ENCODE peak calls at places on chromosomes 1 and 21, in eight cellular contexts. J, W, B, O, V, U, N and D are unnamed samples.

GRCh38 chr1:6099297-6099696 is 53.6 kb downstream of the KCNAB2 start:
- DNase-seq in N (no peak), J (no peak), U (no peak), V (no peak), B (no peak), O (no peak), W (no peak), D (no peak)

GRCh38 chr1:54596756-54597155 is 26.6 kb downstream of the FAM151A start:
- DNase-seq in J (no peak), U (no peak), N (no peak), W (no peak), B (no peak), V (no peak), O (no peak), D (no peak)

GRCh38 chr1:91846007-91846620 is 39.8 kb downstream of the TGFBR3 start:
- DNase-seq in V (peak), N (no peak), B (peak), U (peak), W (peak), O (peak), J (no peak), D (no peak)

GRCh38 chr21:34807881-34808568 is 139.2 kb downstream of the CLIC6 start:
- DNase-seq in N (peak), J (no peak), W (peak), U (no peak), O (peak), B (no peak), V (peak), D (no peak)

GRCh38 chr1:204130178-204130577 is 21.7 kb downstream of the ETNK2 start:
- DNase-seq in V (no peak), B (no peak), U (peak), O (peak), W (peak), J (no peak), N (no peak), D (no peak)

GRCh38 chr1:150371110-150371509 is 7.2 kb downstream of the RPRD2 start:
- DNase-seq in O (no peak), B (no peak), N (no peak), J (no peak), V (no peak), U (no peak), W (no peak), D (no peak)

GRCh38 chr1:234969630-234970370 is 158.8 kb downstream of the TOMM20 start:
- DNase-seq in B (no peak), N (peak), J (no peak), U (peak), W (peak), O (peak), V (no peak), D (no peak)

GRCh38 chr1:222880586-222880985 is 65.7 kb downstream of the DISP1 start:
- DNase-seq in W (no peak), O (no peak), J (no peak), B (no peak), V (no peak), U (no peak), N (peak), D (no peak)

GRCh38 chr1:156923565-156924477 is 3.4 kb downstream of the LRRC71 start:
- DNase-seq in J (no peak), N (no peak), U (no peak), O (no peak), V (no peak), W (no peak), B (no peak), D (no peak)

GRCh38 chr1:32336963-32337675 is 1.1 kb upstream of the MARCKSL1 start:
- DNase-seq in B (peak), V (no peak), W (peak), U (no peak), N (peak), O (no peak), J (no peak), D (peak)

GRCh38 chr1:178998295-178998694 is 27.4 kb upstream of the FAM20B start:
- DNase-seq in V (no peak), U (no peak), N (no peak), W (no peak), O (no peak), J (no peak), B (no peak), D (no peak)

GRCh38 chr1:64525116-64525686 is 55.3 kb downstream of the CACHD1 start:
- DNase-seq in U (no peak), N (no peak), J (no peak), B (no peak), W (no peak), V (no peak), O (no peak), D (no peak)

GRCh38 chr1:43584203-43584602 is 53.5 kb downstream of the PTPRF start:
- DNase-seq in O (no peak), V (no peak), W (no peak), B (no peak), J (no peak), U (no peak), N (no peak), D (no peak)

GRCh38 chr1:233081686-233082085 is 131.3 kb downstream of the NTPCR start:
- DNase-seq in V (no peak), U (no peak), W (no peak), N (no peak), O (peak), J (no peak), B (no peak), D (no peak)

GRCh38 chr1:89942825-89943658 is 51.9 kb upstream of the ZNF326 start:
- DNase-seq in N (no peak), O (peak), J (no peak), V (no peak), U (no peak), B (no peak), W (no peak), D (no peak)

GRCh38 chr1:182600036-182600713 is 4.0 kb downstream of the RGS16 start:
- DNase-seq in W (no peak), V (no peak), B (no peak), J (no peak), N (no peak), U (no peak), O (no peak), D (no peak)

GRCh38 chr1:234000557-234001081 is 96.1 kb downstream of the SLC35F3 start:
- DNase-seq in U (no peak), N (no peak), J (no peak), V (no peak), W (no peak), B (no peak), O (no peak), D (no peak)

GRCh38 chr1:186057086-186057485 is 318.0 kb downstream of the TPR start:
- DNase-seq in V (no peak), B (no peak), J (no peak), U (no peak), O (no peak), W (no peak), N (no peak), D (no peak)
- TF ChIP-seq POLR2A in V (no peak), B (no peak), J (no peak), U (no peak), O (no peak), W (no peak), N (no peak), D (no peak)

DNA sequence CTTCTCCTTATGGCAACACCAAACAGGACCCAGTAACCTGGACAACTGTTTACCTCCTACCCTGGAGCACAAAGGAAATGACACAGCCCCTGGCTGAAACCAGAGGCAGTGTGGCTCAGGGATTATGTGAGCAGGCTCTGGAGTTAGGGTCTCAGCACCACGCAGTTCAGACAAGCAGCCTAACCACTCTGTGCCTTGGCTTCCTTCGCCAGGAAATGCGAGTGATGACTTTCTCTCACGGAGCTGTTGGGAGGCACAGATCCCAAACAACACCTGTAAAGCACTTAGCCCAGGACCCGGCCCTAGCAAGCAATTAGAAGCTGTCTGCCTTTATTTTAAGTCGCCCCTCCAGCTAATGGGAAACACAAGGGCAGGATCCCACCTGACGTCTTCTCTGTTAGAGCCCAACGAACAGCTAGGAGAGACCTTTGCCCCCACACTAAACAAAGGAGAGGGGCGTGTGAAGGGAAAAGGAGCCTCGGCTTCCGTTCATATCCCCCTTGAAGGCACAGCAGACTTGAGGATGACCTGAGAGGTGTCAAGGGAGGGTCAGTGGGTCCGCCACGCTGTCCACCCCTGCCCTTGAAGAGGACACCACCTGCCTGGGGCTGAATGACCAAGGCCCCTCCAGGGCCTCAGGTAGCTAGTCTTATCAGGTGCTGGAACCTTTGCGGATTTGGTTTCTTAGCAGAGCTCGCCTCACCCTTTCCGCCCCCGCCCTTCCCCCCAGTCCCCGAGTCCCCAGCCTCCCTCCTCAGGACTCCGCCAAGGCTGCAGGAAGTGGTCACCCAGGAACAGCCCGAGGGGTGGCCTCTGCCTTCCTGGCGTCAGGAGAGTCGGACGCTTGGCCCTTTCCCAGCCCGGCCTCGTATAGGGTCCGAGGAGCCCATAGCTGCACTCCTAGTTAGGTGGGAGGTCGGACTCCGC is 836 bp downstream of the TMEM63A start:
- DNase-seq in V (peak), B (peak), W (peak), N (peak), J (no peak), O (peak), U (peak), D (peak)
- TF ChIP-seq POLR2A in V (no peak), B (no peak), W (no peak), N (peak), J (no peak), O (no peak), U (no peak), D (no peak)

DNA sequence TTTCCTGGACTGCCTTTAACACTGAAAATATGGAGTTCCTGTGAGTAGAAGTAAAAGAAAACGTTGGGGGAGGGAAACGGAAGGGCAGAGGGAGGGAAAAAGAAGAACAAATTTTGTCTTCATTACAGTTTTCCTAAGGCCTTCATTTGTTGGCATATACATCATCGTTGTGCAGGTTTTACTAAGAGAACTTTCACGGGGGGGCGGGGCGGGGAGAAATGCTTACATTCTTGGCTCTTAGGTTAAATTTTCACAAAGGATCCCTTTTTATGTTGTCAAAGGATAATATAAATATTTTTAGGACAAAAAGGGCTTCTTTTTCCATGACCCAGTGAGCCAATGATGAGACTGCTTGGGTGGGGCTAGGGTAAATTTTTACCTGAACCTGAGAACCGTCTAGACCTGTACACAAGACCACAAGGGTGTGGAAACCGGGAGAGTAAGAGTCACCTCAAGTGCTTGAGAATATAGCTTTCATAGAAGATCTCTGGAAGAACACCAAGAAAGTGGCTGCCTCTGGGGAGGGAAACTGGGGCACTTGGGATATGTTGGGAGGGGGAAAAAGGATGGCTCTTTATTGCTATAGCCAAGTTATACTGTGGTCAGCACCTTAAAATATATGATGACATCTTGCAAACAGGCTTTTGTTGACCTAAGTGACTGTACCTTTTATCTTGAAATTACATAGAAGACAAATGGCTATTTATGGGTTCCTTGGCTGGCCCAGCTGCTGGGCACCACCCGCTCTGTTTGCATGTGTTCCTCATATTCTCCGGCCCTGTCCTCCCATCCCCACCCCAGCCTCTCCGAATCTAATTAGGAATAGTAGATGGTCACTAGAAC is 2.0 kb upstream of the UTP25 start:
- DNase-seq in V (no peak), O (no peak), U (no peak), J (no peak), B (no peak), W (no peak), N (no peak), D (no peak)
- TF ChIP-seq POLR2A in V (no peak), O (no peak), U (no peak), J (no peak), B (no peak), W (no peak), N (no peak), D (no peak)

DNA sequence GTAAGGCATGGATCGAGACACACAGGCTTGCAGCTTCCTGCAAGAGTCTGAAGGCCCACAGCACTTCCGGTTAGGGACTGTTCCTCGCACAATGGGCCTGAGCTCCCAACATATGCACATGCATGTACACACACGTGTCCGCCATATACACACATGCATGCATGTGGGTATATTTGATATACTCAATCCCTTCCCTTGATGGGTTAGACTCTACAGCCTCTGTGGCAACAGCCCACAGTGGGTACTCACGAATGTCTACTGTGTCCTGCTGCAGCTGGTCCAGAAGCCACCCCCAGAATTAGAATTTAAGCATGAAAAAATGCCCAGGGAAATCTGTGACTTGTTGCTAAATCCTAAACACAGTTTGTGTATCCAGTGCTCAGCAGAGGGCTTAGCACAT is 9.9 kb downstream of the F3 start:
- DNase-seq in U (no peak), J (no peak), N (no peak), W (no peak), V (no peak), O (no peak), B (no peak), D (no peak)
- TF ChIP-seq POLR2A in U (no peak), J (no peak), N (no peak), W (no peak), V (no peak), O (no peak), B (no peak), D (no peak)

DNA sequence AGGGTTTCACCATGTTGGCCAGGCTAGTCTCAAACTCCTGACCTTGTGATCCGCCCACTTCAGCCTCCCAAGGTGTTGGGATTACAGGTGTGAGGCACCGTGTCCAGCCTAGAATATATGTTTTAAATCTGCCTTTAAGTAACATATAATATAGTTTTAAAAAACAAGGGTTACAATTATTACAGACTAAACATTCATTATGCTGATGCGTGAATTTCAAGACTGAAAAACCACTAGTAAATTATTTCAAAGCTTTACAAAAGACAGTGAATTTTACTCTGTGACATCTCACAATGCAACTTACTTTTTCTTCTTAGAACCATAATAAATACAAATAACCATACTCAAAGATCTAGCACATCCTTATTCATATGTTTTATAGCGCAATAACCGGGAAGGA is 24.7 kb downstream of the ZNF684 start:
- DNase-seq in U (no peak), N (no peak), O (no peak), W (no peak), V (no peak), B (no peak), J (no peak), D (no peak)
- TF ChIP-seq POLR2A in U (no peak), N (no peak), O (no peak), W (no peak), V (no peak), B (no peak), J (no peak), D (no peak)

GRCh38 chr1:155127105-155127671 is 488 bp upstream of the EFNA1 start:
- DNase-seq in W (peak), V (peak), O (peak), J (no peak), N (no peak), B (peak), U (peak), D (no peak)
- TF ChIP-seq POLR2A in W (no peak), V (no peak), O (no peak), J (no peak), N (no peak), B (peak), U (peak), D (no peak)

DNA sequence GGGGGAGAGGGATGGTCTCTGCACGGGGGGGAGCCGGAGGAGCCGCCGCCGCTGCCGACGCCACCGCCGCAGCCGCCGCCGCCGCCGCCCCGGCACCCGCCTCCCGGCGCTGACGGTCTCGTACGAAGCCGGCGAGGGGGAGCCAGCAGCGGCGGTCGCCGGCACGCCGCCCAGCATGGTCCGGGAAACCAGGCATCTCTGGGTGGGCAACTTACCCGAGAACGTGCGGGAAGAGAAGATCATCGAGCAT is 311 bp downstream of the SPEN start:
- DNase-seq in O (no peak), N (no peak), B (no peak), W (no peak), V (peak), U (no peak), J (no peak), D (no peak)
- TF ChIP-seq POLR2A in O (peak), N (no peak), B (no peak), W (no peak), V (no peak), U (no peak), J (no peak), D (no peak)

DNA sequence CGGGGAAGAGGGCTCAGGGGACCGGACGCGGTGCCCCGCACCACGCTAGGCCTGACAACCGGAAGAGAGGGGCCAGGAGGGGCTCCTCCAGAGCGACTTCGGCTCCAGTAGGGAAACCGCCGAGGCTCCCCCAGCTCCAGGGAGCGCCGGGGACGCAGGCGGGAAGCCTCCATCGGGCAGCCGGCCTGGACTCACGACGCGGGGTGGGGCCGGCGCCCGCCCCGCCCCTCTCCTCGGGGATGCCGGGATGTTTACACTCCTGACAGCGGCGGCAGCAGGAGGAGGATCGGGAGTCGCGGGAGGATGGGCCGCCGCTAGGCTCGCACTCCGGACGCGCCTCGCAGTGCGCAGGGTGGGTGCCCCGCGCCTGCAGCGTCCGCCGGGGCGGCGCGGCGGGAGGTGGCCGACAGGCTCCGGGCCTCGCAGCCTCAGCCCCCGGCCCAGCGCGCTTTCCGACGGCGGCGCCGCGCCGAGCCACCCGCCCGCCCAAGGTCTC is at the start of gene NEK7:
- DNase-seq in V (peak), W (peak), N (peak), O (peak), U (peak), J (peak), B (peak), D (peak)
- TF ChIP-seq POLR2A in V (no peak), W (no peak), N (peak), O (peak), U (peak), J (no peak), B (peak), D (peak)